ENCODE peak calls at places on chromosomes 2 and 18, in ten cellular contexts. D is uterus; R is A549; T is fibroblast of lung; W is ovary; U is spleen; H is CD4-positive, CD25-positive, alpha-beta regulatory T cell; M is thyroid gland; A is psoas muscle; P is aorta. I is an unnamed sample.

GRCh38 chr18:40348196-40348595 is 1606.8 kb upstream of the PIK3C3 start:
- DNase-seq in D (no peak), W (no peak), U (no peak), P (no peak), H (no peak), T (no peak), R (no peak), A (no peak), M (no peak), I (no peak)

GRCh38 chr2:26581266-26581990 is 59.7 kb downstream of the CIB4 start:
- DNase-seq in T (no peak), W (peak; percentile 19), H (no peak), R (no peak), D (no peak), A (no peak), P (peak; percentile 44), M (no peak), U (peak; percentile 40), I (peak; percentile 27)

GRCh38 chr2:232438951-232439757 is 16.8 kb upstream of the ALPI start:
- DNase-seq in P (no peak), D (no peak), T (peak; percentile 5), U (peak; percentile 72), A (peak; percentile 52), M (peak; percentile 35), R (no peak), W (peak; percentile 57), H (peak; percentile 15), I (peak; percentile 66)

GRCh38 chr18:53689886-53690285 is 534.6 kb downstream of the MBD2 start:
- DNase-seq in R (no peak), A (no peak), U (no peak), P (no peak), D (no peak), T (no peak), W (no peak), M (no peak), H (no peak), I (no peak)

GRCh38 chr2:240816584-240817495 is 3.2 kb downstream of the KIF1A start:
- DNase-seq in M (no peak), T (no peak), U (peak; percentile 57), A (no peak), W (no peak), D (no peak), P (no peak), R (no peak), H (no peak), I (peak; percentile 59)

GRCh38 chr2:142843731-142844130 is 33.7 kb upstream of the KYNU start:
- DNase-seq in T (no peak), M (no peak), D (no peak), H (no peak), W (no peak), A (no peak), R (no peak), P (no peak), U (no peak), I (no peak)

GRCh38 chr18:50659091-50660003 is 99.5 kb downstream of the MAPK4 start:
- DNase-seq in T (no peak), H (no peak), A (no peak), D (no peak), W (no peak), P (no peak), M (peak; percentile 54), R (peak; percentile 16), U (no peak), I (no peak)

GRCh38 chr2:26701596-26701995 is 9.1 kb downstream of the KCNK3 start:
- DNase-seq in T (no peak), D (no peak), P (no peak), R (no peak), W (no peak), H (no peak), A (no peak), U (no peak), M (peak; percentile 87), I (no peak)

GRCh38 chr2:159938375-159938774 is 124.0 kb downstream of the PLA2R1 start:
- DNase-seq in A (no peak), U (no peak), P (no peak), W (peak; percentile 38), M (no peak), T (no peak), H (no peak), D (no peak), R (no peak), I (no peak)

GRCh38 chr18:70380915-70381896 is 92.4 kb downstream of the SOCS6 start:
- DNase-seq in P (no peak), U (no peak), H (no peak), R (no peak), A (no peak), M (no peak), T (peak; percentile 43), W (no peak), D (no peak), I (no peak)

GRCh38 chr2:48369971-48370370 is 160.0 kb upstream of the STON1 start:
- DNase-seq in M (no peak), U (no peak), A (no peak), R (no peak), D (no peak), T (no peak), H (no peak), P (no peak), W (no peak), I (no peak)

GRCh38 chr2:86135653-86136052 is 29.6 kb downstream of the PTCD3 start:
- DNase-seq in T (no peak), R (no peak), P (no peak), W (no peak), D (no peak), U (no peak), M (no peak), A (no peak), H (no peak), I (no peak)

GRCh38 chr2:215529271-215529670 is 93.4 kb upstream of the FN1 start:
- DNase-seq in D (no peak), U (no peak), P (no peak), T (peak; percentile 76), H (no peak), W (no peak), M (no peak), A (no peak), R (no peak), I (no peak)

GRCh38 chr2:98768765-98769476 is 38.0 kb upstream of the MGAT4A start:
- DNase-seq in R (no peak), T (no peak), P (peak; percentile 62), D (no peak), W (no peak), U (peak; percentile 67), M (no peak), A (no peak), H (no peak), I (no peak)

GRCh38 chr2:167471332-167471731 is 583.1 kb downstream of the XIRP2 start:
- DNase-seq in T (no peak), W (no peak), D (no peak), U (no peak), R (no peak), M (no peak), H (no peak), P (no peak), A (no peak), I (no peak)

DNA sequence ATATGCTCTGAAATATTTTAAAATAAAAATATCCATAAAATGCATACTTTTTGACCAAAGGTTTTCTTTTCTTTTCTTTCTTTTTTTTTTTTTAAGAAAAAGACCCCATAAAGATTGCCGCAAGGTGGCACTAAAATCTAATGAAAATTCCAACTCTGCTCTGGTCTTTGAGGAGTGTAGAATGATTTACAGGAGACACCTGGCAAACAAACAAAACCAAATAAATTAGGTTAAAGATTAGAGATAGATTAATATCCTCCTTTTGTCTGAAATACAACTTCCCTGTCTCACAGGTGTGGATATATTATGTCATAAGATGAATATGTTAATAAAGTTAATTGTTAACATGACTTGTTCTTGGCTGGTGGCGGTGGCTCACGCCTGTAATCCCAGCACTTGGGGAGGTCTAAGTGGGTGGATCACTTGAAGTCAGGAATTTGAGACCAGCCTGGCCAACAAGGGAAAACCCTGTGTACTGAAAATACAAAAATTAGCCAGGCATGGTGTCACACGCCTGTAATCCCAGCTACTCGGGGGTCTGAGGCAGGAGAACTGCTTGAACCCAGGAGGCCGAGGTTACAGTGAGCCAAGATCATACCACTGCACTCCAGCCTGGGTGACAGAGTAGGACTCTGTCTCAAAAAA is 3.5 kb upstream of the RHOB start:
- DNase-seq in P (no peak), A (peak; percentile 54), D (peak; percentile 74), T (peak; percentile 76), U (peak; percentile 62), H (peak; percentile 29), W (peak; percentile 54), R (no peak), M (peak; percentile 82), I (peak; percentile 64)
- H3K4me3 ChIP-seq in P (no peak overlapping the region), A (no peak overlapping the region), D (no peak overlapping the region), T (no peak overlapping the region), U (no peak overlapping the region), H (no peak overlapping the region), W (no peak overlapping the region), R (peak overlapping the region; percentile 35), M (no peak overlapping the region), I (no peak overlapping the region)

DNA sequence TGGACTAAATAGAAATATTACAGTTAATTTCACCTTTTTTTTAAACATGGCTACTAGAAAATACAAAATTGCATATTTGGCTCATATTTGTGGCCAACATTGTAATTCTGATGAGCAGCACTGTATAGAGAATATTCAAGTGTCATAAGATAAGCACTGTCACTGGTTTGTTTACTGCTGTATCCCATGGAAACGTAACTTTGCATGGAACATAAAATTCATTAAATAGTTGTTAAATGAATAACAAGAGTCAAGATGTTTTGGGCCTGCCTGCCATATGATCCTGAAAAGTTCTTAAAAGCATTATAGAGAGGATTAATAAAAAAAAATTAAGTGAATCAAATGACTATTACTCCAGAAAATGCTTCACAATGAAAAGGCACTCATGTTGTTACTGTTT is 763.7 kb upstream of the CRIM1 start:
- DNase-seq in R (no peak), T (no peak), H (no peak), W (no peak), M (no peak), A (no peak), D (no peak), P (no peak), U (no peak), I (no peak)
- H3K9me3 ChIP-seq in R (no peaks in the 10 kb centered on the region), T (no peaks in the 10 kb centered on the region), H (peaks cover 1% of the 10 kb centered on the region), W (no peaks in the 10 kb centered on the region), M (no peaks in the 10 kb centered on the region), A (no peaks in the 10 kb centered on the region), D (no peaks in the 10 kb centered on the region), P (no peaks in the 10 kb centered on the region), U (no peaks in the 10 kb centered on the region), I (no peaks in the 10 kb centered on the region)

GRCh38 chr2:131023758-131024157 is 69.5 kb downstream of the FAM168B start:
- DNase-seq in P (no peak), W (no peak), R (no peak), H (no peak), U (no peak), A (no peak), T (no peak), M (no peak), D (no peak), I (no peak)
- H3K4me3 ChIP-seq in P (no peak overlapping the region), W (no peak overlapping the region), R (no peak overlapping the region), H (no peak overlapping the region), U (no peak overlapping the region), A (no peak overlapping the region), T (no peak overlapping the region), M (no peak overlapping the region), D (no peak overlapping the region), I (no peak overlapping the region)

DNA sequence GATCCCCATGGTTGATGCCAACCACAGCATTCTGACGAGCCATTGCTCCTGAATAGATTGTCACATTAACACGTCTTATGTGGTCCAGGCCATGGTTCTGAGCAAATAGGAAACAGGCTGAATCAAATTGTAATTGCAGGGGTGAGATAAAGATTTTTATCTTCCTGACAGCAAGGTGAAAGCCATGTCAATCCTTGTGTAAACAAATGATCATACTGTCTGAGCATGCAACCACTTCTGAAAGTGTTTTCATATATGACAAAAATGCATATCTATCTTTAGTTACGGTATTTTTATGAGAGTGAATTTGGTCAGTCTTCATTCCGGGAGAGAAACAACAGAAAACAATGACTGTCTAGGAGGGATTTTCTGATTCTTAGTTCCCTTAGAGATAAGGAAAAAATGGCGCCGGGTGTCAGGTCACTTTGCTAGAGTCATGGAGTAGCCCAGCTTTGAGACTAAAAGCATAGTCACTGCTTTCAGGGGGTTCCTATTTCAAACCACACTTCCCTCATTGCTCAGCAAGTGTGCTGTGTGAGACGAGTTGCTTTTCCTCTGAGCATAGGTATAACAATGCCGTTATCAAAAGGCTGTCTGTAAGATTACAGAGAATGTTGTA is 958.9 kb downstream of the DCDC2C start:
- DNase-seq in T (no peak), U (no peak), R (no peak), H (no peak), A (no peak), W (no peak), D (no peak), P (no peak), M (no peak), I (no peak)
- H3K9me3 ChIP-seq in T (no peaks in the 10 kb centered on the region), U (no peaks in the 10 kb centered on the region), R (peaks cover 3% of the 10 kb centered on the region), H (no peaks in the 10 kb centered on the region), A (no peaks in the 10 kb centered on the region), W (no peaks in the 10 kb centered on the region), D (no peaks in the 10 kb centered on the region), P (no peaks in the 10 kb centered on the region), M (no peaks in the 10 kb centered on the region), I (no peaks in the 10 kb centered on the region)